ENCODE peak calls at places on chromosomes 16 and 17, in five cellular contexts. One of them, this sample, is unnamed.

GRCh38 chr16:17538942-17539341 is 68.2 kb upstream of the XYLT1 start:
- DNase-seq in HS-5: no peak
- DNase-seq in NCI-H1105: no peak
- DNase-seq in right atrium auricular region: no peak
- DNase-seq in activated CD4-positive, CD25-positive, alpha-beta regulatory T cell treated with anti-CD3 and anti-CD28 coated beads, Interleukin-2, amount 50 U/mL, for 16 hours: no peak
- DNase-seq in this sample: no peak

GRCh38 chr16:25030420-25031131 is 15.4 kb upstream of the ARHGAP17 start:
- DNase-seq in activated CD4-positive, CD25-positive, alpha-beta regulatory T cell treated with anti-CD3 and anti-CD28 coated beads, Interleukin-2, amount 50 U/mL, for 16 hours: no peak
- DNase-seq in HS-5: no peak
- DNase-seq in NCI-H1105: no peak
- DNase-seq in right atrium auricular region: no peak
- DNase-seq in this sample: no peak

GRCh38 chr16:27240948-27241531 is 27.5 kb downstream of the NSMCE1 start:
- DNase-seq in HS-5: peak; percentile 75
- DNase-seq in NCI-H1105: no peak
- DNase-seq in activated CD4-positive, CD25-positive, alpha-beta regulatory T cell treated with anti-CD3 and anti-CD28 coated beads, Interleukin-2, amount 50 U/mL, for 16 hours: no peak
- DNase-seq in right atrium auricular region: peak; percentile 60
- DNase-seq in this sample: no peak

GRCh38 chr17:9484789-9485188 is 90.8 kb downstream of the STX8 start:
- DNase-seq in activated CD4-positive, CD25-positive, alpha-beta regulatory T cell treated with anti-CD3 and anti-CD28 coated beads, Interleukin-2, amount 50 U/mL, for 16 hours: no peak
- DNase-seq in HS-5: no peak
- DNase-seq in right atrium auricular region: no peak
- DNase-seq in NCI-H1105: no peak
- DNase-seq in this sample: no peak

GRCh38 chr17:27423651-27424050 is 32.6 kb upstream of the KSR1 start:
- DNase-seq in HS-5: no peak
- DNase-seq in NCI-H1105: no peak
- DNase-seq in right atrium auricular region: no peak
- DNase-seq in activated CD4-positive, CD25-positive, alpha-beta regulatory T cell treated with anti-CD3 and anti-CD28 coated beads, Interleukin-2, amount 50 U/mL, for 16 hours: no peak
- DNase-seq in this sample: no peak

GRCh38 chr16:67198238-67198734 is 645 bp upstream of the ELMO3 start:
- DNase-seq in activated CD4-positive, CD25-positive, alpha-beta regulatory T cell treated with anti-CD3 and anti-CD28 coated beads, Interleukin-2, amount 50 U/mL, for 16 hours: no peak
- DNase-seq in right atrium auricular region: no peak
- DNase-seq in HS-5: no peak
- DNase-seq in NCI-H1105: peak; percentile 53
- DNase-seq in this sample: peak; percentile 77

GRCh38 chr16:89870440-89870839 is 3.0 kb upstream of the TCF25 start:
- DNase-seq in activated CD4-positive, CD25-positive, alpha-beta regulatory T cell treated with anti-CD3 and anti-CD28 coated beads, Interleukin-2, amount 50 U/mL, for 16 hours: no peak
- DNase-seq in right atrium auricular region: no peak
- DNase-seq in HS-5: no peak
- DNase-seq in NCI-H1105: no peak
- DNase-seq in this sample: no peak

GRCh38 chr17:41811549-41812175 is at the start of gene P3H4:
- DNase-seq in HS-5: peak; percentile 26
- DNase-seq in NCI-H1105: peak; percentile 52
- DNase-seq in right atrium auricular region: no peak
- DNase-seq in activated CD4-positive, CD25-positive, alpha-beta regulatory T cell treated with anti-CD3 and anti-CD28 coated beads, Interleukin-2, amount 50 U/mL, for 16 hours: peak; percentile 33
- DNase-seq in this sample: peak; percentile 88

GRCh38 chr16:87178177-87178863 is 138.9 kb downstream of the C16orf95 start:
- DNase-seq in activated CD4-positive, CD25-positive, alpha-beta regulatory T cell treated with anti-CD3 and anti-CD28 coated beads, Interleukin-2, amount 50 U/mL, for 16 hours: no peak
- DNase-seq in NCI-H1105: no peak
- DNase-seq in HS-5: no peak
- DNase-seq in right atrium auricular region: no peak
- DNase-seq in this sample: peak; percentile 50

GRCh38 chr17:42676424-42677011 is at the start of gene PLEKHH3:
- DNase-seq in NCI-H1105: peak; percentile 32
- DNase-seq in HS-5: no peak
- DNase-seq in activated CD4-positive, CD25-positive, alpha-beta regulatory T cell treated with anti-CD3 and anti-CD28 coated beads, Interleukin-2, amount 50 U/mL, for 16 hours: no peak
- DNase-seq in right atrium auricular region: no peak
- DNase-seq in this sample: no peak

GRCh38 chr17:42653179-42654124 is 5.6 kb upstream of the TUBG2 start:
- DNase-seq in HS-5: no peak
- DNase-seq in NCI-H1105: no peak
- DNase-seq in activated CD4-positive, CD25-positive, alpha-beta regulatory T cell treated with anti-CD3 and anti-CD28 coated beads, Interleukin-2, amount 50 U/mL, for 16 hours: no peak
- DNase-seq in right atrium auricular region: peak; percentile 72
- DNase-seq in this sample: peak; percentile 35

GRCh38 chr17:79354173-79354820 is 256.6 kb downstream of the RBFOX3 start:
- DNase-seq in NCI-H1105: no peak
- DNase-seq in right atrium auricular region: no peak
- DNase-seq in HS-5: no peak
- DNase-seq in activated CD4-positive, CD25-positive, alpha-beta regulatory T cell treated with anti-CD3 and anti-CD28 coated beads, Interleukin-2, amount 50 U/mL, for 16 hours: no peak
- DNase-seq in this sample: no peak

GRCh38 chr17:14113137-14113536 is 43.8 kb downstream of the COX10 start:
- DNase-seq in right atrium auricular region: no peak
- DNase-seq in activated CD4-positive, CD25-positive, alpha-beta regulatory T cell treated with anti-CD3 and anti-CD28 coated beads, Interleukin-2, amount 50 U/mL, for 16 hours: no peak
- DNase-seq in HS-5: no peak
- DNase-seq in NCI-H1105: no peak
- DNase-seq in this sample: no peak

GRCh38 chr17:33057564-33057963 is 65.9 kb downstream of the SPACA3 start:
- DNase-seq in right atrium auricular region: peak; percentile 44
- DNase-seq in HS-5: no peak
- DNase-seq in NCI-H1105: no peak
- DNase-seq in activated CD4-positive, CD25-positive, alpha-beta regulatory T cell treated with anti-CD3 and anti-CD28 coated beads, Interleukin-2, amount 50 U/mL, for 16 hours: no peak
- DNase-seq in this sample: no peak

GRCh38 chr16:70804729-70805169 is 3.8 kb upstream of the VAC14 start:
- DNase-seq in HS-5: no peak
- DNase-seq in activated CD4-positive, CD25-positive, alpha-beta regulatory T cell treated with anti-CD3 and anti-CD28 coated beads, Interleukin-2, amount 50 U/mL, for 16 hours: no peak
- DNase-seq in right atrium auricular region: no peak
- DNase-seq in NCI-H1105: no peak
- DNase-seq in this sample: no peak

GRCh38 chr16:2224183-2224486 is 744 bp downstream of the E4F1 start:
- DNase-seq in right atrium auricular region: no peak
- DNase-seq in activated CD4-positive, CD25-positive, alpha-beta regulatory T cell treated with anti-CD3 and anti-CD28 coated beads, Interleukin-2, amount 50 U/mL, for 16 hours: no peak
- DNase-seq in NCI-H1105: no peak
- DNase-seq in HS-5: no peak
- DNase-seq in this sample: no peak

GRCh38 chr16:86180244-86180643 is 281.3 kb downstream of the IRF8 start:
- DNase-seq in activated CD4-positive, CD25-positive, alpha-beta regulatory T cell treated with anti-CD3 and anti-CD28 coated beads, Interleukin-2, amount 50 U/mL, for 16 hours: no peak
- DNase-seq in HS-5: no peak
- DNase-seq in NCI-H1105: no peak
- DNase-seq in right atrium auricular region: no peak
- DNase-seq in this sample: no peak

GRCh38 chr17:63785556-63785955 is 11.6 kb downstream of the DDX42 start:
- DNase-seq in right atrium auricular region: no peak
- DNase-seq in NCI-H1105: no peak
- DNase-seq in HS-5: peak; percentile 22
- DNase-seq in activated CD4-positive, CD25-positive, alpha-beta regulatory T cell treated with anti-CD3 and anti-CD28 coated beads, Interleukin-2, amount 50 U/mL, for 16 hours: no peak
- DNase-seq in this sample: no peak

GRCh38 chr17:56679767-56680422 is 86.4 kb downstream of the NOG start:
- DNase-seq in NCI-H1105: no peak
- DNase-seq in activated CD4-positive, CD25-positive, alpha-beta regulatory T cell treated with anti-CD3 and anti-CD28 coated beads, Interleukin-2, amount 50 U/mL, for 16 hours: no peak
- DNase-seq in right atrium auricular region: no peak
- DNase-seq in HS-5: no peak
- DNase-seq in this sample: no peak

GRCh38 chr17:18319604-18320256 is 4.6 kb downstream of the SMCR8 start:
- DNase-seq in NCI-H1105: peak; percentile 8
- DNase-seq in activated CD4-positive, CD25-positive, alpha-beta regulatory T cell treated with anti-CD3 and anti-CD28 coated beads, Interleukin-2, amount 50 U/mL, for 16 hours: no peak
- DNase-seq in HS-5: no peak
- DNase-seq in right atrium auricular region: no peak
- DNase-seq in this sample: peak; percentile 37

GRCh38 chr17:74205274-74205673 is 1.8 kb downstream of the RPL38 start:
- DNase-seq in NCI-H1105: no peak
- DNase-seq in activated CD4-positive, CD25-positive, alpha-beta regulatory T cell treated with anti-CD3 and anti-CD28 coated beads, Interleukin-2, amount 50 U/mL, for 16 hours: no peak
- DNase-seq in HS-5: no peak
- DNase-seq in right atrium auricular region: no peak
- DNase-seq in this sample: no peak

GRCh38 chr16:24826817-24827566 is 18.8 kb upstream of the SLC5A11 start:
- DNase-seq in right atrium auricular region: no peak
- DNase-seq in NCI-H1105: no peak
- DNase-seq in HS-5: no peak
- DNase-seq in activated CD4-positive, CD25-positive, alpha-beta regulatory T cell treated with anti-CD3 and anti-CD28 coated beads, Interleukin-2, amount 50 U/mL, for 16 hours: no peak
- DNase-seq in this sample: no peak

GRCh38 chr17:19718613-19719364 is 2.4 kb upstream of the SLC47A2 start:
- DNase-seq in HS-5: no peak
- DNase-seq in NCI-H1105: no peak
- DNase-seq in right atrium auricular region: no peak
- DNase-seq in activated CD4-positive, CD25-positive, alpha-beta regulatory T cell treated with anti-CD3 and anti-CD28 coated beads, Interleukin-2, amount 50 U/mL, for 16 hours: no peak
- DNase-seq in this sample: peak; percentile 70

GRCh38 chr17:78107457-78107856 is 21.1 kb downstream of the TMC6 start:
- DNase-seq in right atrium auricular region: no peak
- DNase-seq in HS-5: no peak
- DNase-seq in activated CD4-positive, CD25-positive, alpha-beta regulatory T cell treated with anti-CD3 and anti-CD28 coated beads, Interleukin-2, amount 50 U/mL, for 16 hours: no peak
- DNase-seq in NCI-H1105: no peak
- DNase-seq in this sample: no peak

GRCh38 chr16:88768041-88768876 is 16.8 kb downstream of the PIEZO1 start:
- DNase-seq in activated CD4-positive, CD25-positive, alpha-beta regulatory T cell treated with anti-CD3 and anti-CD28 coated beads, Interleukin-2, amount 50 U/mL, for 16 hours: no peak
- DNase-seq in right atrium auricular region: no peak
- DNase-seq in NCI-H1105: no peak
- DNase-seq in HS-5: no peak
- DNase-seq in this sample: no peak

GRCh38 chr16:25151996-25152395 is 40.5 kb downstream of the LCMT1 start:
- DNase-seq in HS-5: peak; percentile 25
- DNase-seq in right atrium auricular region: no peak
- DNase-seq in activated CD4-positive, CD25-positive, alpha-beta regulatory T cell treated with anti-CD3 and anti-CD28 coated beads, Interleukin-2, amount 50 U/mL, for 16 hours: no peak
- DNase-seq in NCI-H1105: no peak
- DNase-seq in this sample: no peak